ENCODE peak calls at places on chromosomes 2 and 18, in ten cellular contexts. E is right lobe of liver; L is nucleus accumbens; Z is endothelial cell; U is ELF-1; I is mucosa of descending colon; Q is dorsolateral prefrontal cortex; P is T-cell; N is RKO; V is CD8-positive, alpha-beta memory T cell. X is an unnamed sample.

GRCh38 chr2:65545818-65546217 is 113.4 kb upstream of the SPRED2 start:
- DNase-seq in E (no peak), L (no peak), Z (no peak), U (peak), I (no peak), Q (no peak), P (no peak), N (peak), V (no peak), X (no peak)

GRCh38 chr18:22505136-22505535 is 87.4 kb upstream of the CTAGE1 start:
- DNase-seq in E (no peak), L (no peak), Z (no peak), U (no peak), I (no peak), Q (no peak), P (no peak), N (no peak), V (no peak), X (no peak)

GRCh38 chr18:35851286-35851967 is 121.1 kb upstream of the RMP24 start:
- DNase-seq in E (no peak), L (no peak), Z (no peak), U (peak), I (no peak), Q (no peak), P (no peak), N (no peak), V (no peak), X (no peak)

GRCh38 chr2:85865539-85866164 is 23.1 kb downstream of the ST3GAL5 start:
- DNase-seq in E (no peak), L (no peak), Z (no peak), U (no peak), I (no peak), Q (no peak), P (no peak), N (no peak), V (no peak), X (no peak)

GRCh38 chr18:34544930-34545329 is 165.2 kb upstream of the DTNA start:
- DNase-seq in E (no peak), L (no peak), Z (no peak), U (no peak), I (no peak), Q (no peak), P (no peak), N (no peak), V (no peak), X (no peak)

GRCh38 chr2:100832885-100833284 is 12.9 kb downstream of the NPAS2 start:
- DNase-seq in E (no peak), L (no peak), Z (no peak), U (no peak), I (peak), Q (no peak), P (no peak), N (no peak), V (no peak), X (no peak)

GRCh38 chr2:43110442-43110871 is 115.9 kb downstream of the ZFP36L2 start:
- DNase-seq in E (no peak), L (no peak), Z (no peak), U (no peak), I (no peak), Q (no peak), P (no peak), N (no peak), V (no peak), X (no peak)

GRCh38 chr2:9308186-9308955 is 101.8 kb downstream of the ASAP2 start:
- DNase-seq in E (no peak), L (no peak), Z (no peak), U (no peak), I (no peak), Q (no peak), P (no peak), N (no peak), V (no peak), X (no peak)

GRCh38 chr2:100365434-100365833 is 43.1 kb upstream of the LONRF2 start:
- DNase-seq in E (no peak), L (no peak), Z (no peak), U (no peak), I (peak), Q (no peak), P (no peak), N (no peak), V (no peak), X (no peak)

GRCh38 chr18:58952871-58953270 is 88.2 kb downstream of the ZNF532 start:
- DNase-seq in E (no peak), L (no peak), Z (no peak), U (no peak), I (no peak), Q (no peak), P (no peak), N (no peak), V (no peak), X (no peak)

GRCh38 chr2:164757934-164758695 is 83.5 kb downstream of the COBLL1 start:
- DNase-seq in E (no peak), L (no peak), Z (no peak), U (no peak), I (no peak), Q (no peak), P (no peak), N (no peak), V (no peak), X (no peak)

GRCh38 chr18:13611616-13612110 is 114.7 kb downstream of the FAM210A start:
- DNase-seq in E (no peak), L (no peak), Z (peak), U (peak), I (peak), Q (peak), P (no peak), N (no peak), V (no peak), X (peak)

GRCh38 chr2:105068387-105068786 is 30.5 kb downstream of the MRPS9 start:
- DNase-seq in E (no peak), L (no peak), Z (no peak), U (no peak), I (no peak), Q (no peak), P (no peak), N (no peak), V (no peak), X (no peak)

GRCh38 chr2:204195498-204195897 is 258.9 kb downstream of the ICOS start:
- DNase-seq in E (no peak), L (no peak), Z (no peak), U (no peak), I (no peak), Q (no peak), P (no peak), N (no peak), V (no peak), X (no peak)

GRCh38 chr2:37350917-37351316 is 6.5 kb downstream of the QPCT start:
- DNase-seq in E (no peak), L (no peak), Z (no peak), U (no peak), I (no peak), Q (no peak), P (no peak), N (no peak), V (no peak), X (no peak)

GRCh38 chr18:22817844-22818243 is 115.3 kb upstream of the RBBP8 start:
- DNase-seq in E (no peak), L (no peak), Z (no peak), U (no peak), I (no peak), Q (no peak), P (no peak), N (no peak), V (no peak), X (no peak)

GRCh38 chr18:46868171-46868921 is 49.0 kb downstream of the PIAS2 start:
- DNase-seq in E (no peak), L (no peak), Z (no peak), U (no peak), I (no peak), Q (no peak), P (no peak), N (no peak), V (no peak), X (no peak)

GRCh38 chr2:6072757-6073156 is 380.6 kb downstream of the SOX11 start:
- DNase-seq in E (no peak), L (no peak), Z (no peak), U (no peak), I (no peak), Q (no peak), P (no peak), N (no peak), V (no peak), X (no peak)

GRCh38 chr2:241268306-241268705 is 47.2 kb downstream of the HDLBP start:
- DNase-seq in E (no peak), L (no peak), Z (no peak), U (no peak), I (no peak), Q (no peak), P (no peak), N (no peak), V (no peak), X (no peak)

GRCh38 chr2:10178751-10179150 is 56.2 kb downstream of the RRM2 start:
- DNase-seq in E (no peak), L (no peak), Z (no peak), U (no peak), I (no peak), Q (no peak), P (no peak), N (no peak), V (no peak), X (no peak)

GRCh38 chr2:121187922-121188411 is 97.0 kb downstream of the TFCP2L1 start:
- DNase-seq in E (no peak), L (no peak), Z (no peak), U (no peak), I (no peak), Q (no peak), P (no peak), N (no peak), V (no peak), X (no peak)

GRCh38 chr2:27024812-27025211 is 8.0 kb upstream of the TMEM214 start:
- DNase-seq in E (no peak), L (no peak), Z (no peak), U (peak), I (no peak), Q (no peak), P (no peak), N (no peak), V (no peak), X (no peak)

GRCh38 chr2:241808701-241809382 is at the start of gene NEU4:
- DNase-seq in E (peak), L (no peak), Z (peak), U (peak), I (peak), Q (no peak), P (no peak), N (no peak), V (no peak), X (no peak)

GRCh38 chr2:142347751-142348150 is 216.9 kb upstream of the LRP1B start:
- DNase-seq in E (no peak), L (no peak), Z (no peak), U (no peak), I (no peak), Q (no peak), P (no peak), N (no peak), V (no peak), X (no peak)

GRCh38 chr2:227642691-227643090 is 23.9 kb upstream of the SCYGR5 start:
- DNase-seq in E (no peak), L (no peak), Z (peak), U (peak), I (no peak), Q (no peak), P (no peak), N (no peak), V (no peak), X (no peak)

GRCh38 chr2:96906719-96907404 is 37.0 kb upstream of the SEMA4C start:
- DNase-seq in E (no peak), L (no peak), Z (no peak), U (no peak), I (peak), Q (no peak), P (no peak), N (no peak), V (no peak), X (no peak)

X was measured in hippocampal formation.